ENCODE peak calls at places on chromosome 20, in five cellular contexts. W, F, A, D and R are unnamed samples. For H3K27me3, the result is how much of the 10 kb centered on the place peaks cover.

GRCh38 chr20:35320396-35321126 is 28.3 kb upstream of the FAM83C start:
- DNase-seq in W (no peak), F (peak), A (no peak), D (no peak), R (no peak)

GRCh38 chr20:58634121-58634817 is 16.8 kb upstream of the STX16 start:
- DNase-seq in W (no peak), F (no peak), A (no peak), D (no peak), R (no peak)

GRCh38 chr20:38109025-38109541 is 56.0 kb downstream of the TGM2 start:
- DNase-seq in W (no peak), F (no peak), A (no peak), D (peak), R (peak)

GRCh38 chr20:64161595-64162238 is 2.5 kb upstream of the MYT1 start:
- DNase-seq in W (peak), F (peak), A (peak), D (no peak), R (peak)

GRCh38 chr20:50389437-50389807 is 120.8 kb upstream of the PTPN1 start:
- DNase-seq in W (no peak), F (no peak), A (no peak), D (no peak), R (no peak)

GRCh38 chr20:51417745-51418529 is 124.6 kb downstream of the NFATC2 start:
- DNase-seq in W (no peak), F (no peak), A (no peak), D (no peak), R (no peak)

GRCh38 chr20:44034965-44035635 is 120.4 kb downstream of the TOX2 start:
- DNase-seq in W (no peak), F (no peak), A (no peak), D (no peak), R (no peak)

GRCh38 chr20:51473256-51473655 is 69.3 kb downstream of the NFATC2 start:
- DNase-seq in W (no peak), F (no peak), A (no peak), D (no peak), R (no peak)

GRCh38 chr20:15603978-15604377 is 969.3 kb downstream of the KIF16B start:
- DNase-seq in W (no peak), F (no peak), A (no peak), D (no peak), R (no peak)

GRCh38 chr20:52852695-52853094 is 119.5 kb upstream of the TSHZ2 start:
- DNase-seq in W (no peak), F (no peak), A (no peak), D (no peak), R (no peak)

DNA sequence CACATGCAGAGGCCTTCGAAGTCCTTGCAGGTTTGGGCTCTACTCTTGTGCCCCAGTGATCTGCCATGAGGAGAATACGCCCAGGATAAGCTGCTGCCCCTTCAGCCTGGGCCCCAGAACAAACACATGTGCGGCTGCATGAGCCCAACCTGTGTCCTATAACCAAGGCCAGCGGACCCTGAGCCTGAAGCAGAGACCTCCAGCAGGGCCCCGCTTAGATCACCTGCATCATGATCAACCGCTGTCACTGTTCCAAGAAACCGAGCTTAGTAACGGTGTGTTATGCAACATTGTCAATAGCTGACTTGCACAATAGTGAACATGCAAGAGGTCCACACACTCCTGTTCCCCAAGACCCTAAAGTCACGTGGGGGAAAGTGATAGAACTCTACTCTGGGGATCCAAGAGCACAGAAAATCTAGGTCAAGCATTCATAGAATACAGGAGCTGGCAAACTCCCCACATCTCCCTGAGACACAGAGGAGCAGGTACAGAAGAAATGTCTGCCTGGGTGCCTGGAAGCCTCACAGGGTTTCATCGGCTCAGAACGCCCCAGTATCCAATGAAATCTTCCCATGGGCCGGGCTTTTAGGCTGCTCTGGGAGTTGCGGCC is 136.2 kb downstream of the BMP7 start:
- DNase-seq in W (no peak), F (no peak), A (no peak), D (no peak), R (no peak)
- H3K27me3 ChIP-seq in W (under half), F (under half), A (under half), D (under half), R (half or more)

DNA sequence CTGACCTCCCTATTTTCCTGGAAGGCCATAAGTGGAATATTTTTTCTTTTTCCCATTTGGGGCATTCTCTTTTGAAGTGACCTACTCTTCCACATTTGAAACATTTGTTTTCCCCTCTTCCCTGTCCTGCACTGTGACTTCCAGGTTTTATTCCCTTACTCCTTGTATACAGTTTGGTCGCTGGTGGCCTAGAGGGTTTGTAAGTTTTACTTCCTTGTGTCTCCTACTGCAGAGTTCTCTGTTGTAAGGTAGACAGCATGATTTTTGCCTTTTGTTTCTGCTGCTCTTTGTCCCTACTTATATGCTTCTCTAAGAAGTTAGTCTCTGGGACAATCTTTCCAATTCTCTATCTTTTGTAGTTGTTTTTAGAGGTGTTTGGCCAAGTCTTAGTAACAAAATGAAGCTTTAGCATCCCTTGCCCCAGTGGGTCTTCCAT is 7.4 kb upstream of the ZNFX1 start:
- DNase-seq in W (no peak), F (peak), A (no peak), D (no peak), R (no peak)
- H3K9ac ChIP-seq in W (no peak), F (peak), A (no peak), D (no peak), R (no peak)

GRCh38 chr20:46307139-46307998 is 929 bp downstream of the CDH22 start:
- DNase-seq in W (peak), F (peak), A (peak), D (peak), R (peak)
- H3K4me3 ChIP-seq in W (peak), F (peak), A (peak), D (no peak), R (peak)

DNA sequence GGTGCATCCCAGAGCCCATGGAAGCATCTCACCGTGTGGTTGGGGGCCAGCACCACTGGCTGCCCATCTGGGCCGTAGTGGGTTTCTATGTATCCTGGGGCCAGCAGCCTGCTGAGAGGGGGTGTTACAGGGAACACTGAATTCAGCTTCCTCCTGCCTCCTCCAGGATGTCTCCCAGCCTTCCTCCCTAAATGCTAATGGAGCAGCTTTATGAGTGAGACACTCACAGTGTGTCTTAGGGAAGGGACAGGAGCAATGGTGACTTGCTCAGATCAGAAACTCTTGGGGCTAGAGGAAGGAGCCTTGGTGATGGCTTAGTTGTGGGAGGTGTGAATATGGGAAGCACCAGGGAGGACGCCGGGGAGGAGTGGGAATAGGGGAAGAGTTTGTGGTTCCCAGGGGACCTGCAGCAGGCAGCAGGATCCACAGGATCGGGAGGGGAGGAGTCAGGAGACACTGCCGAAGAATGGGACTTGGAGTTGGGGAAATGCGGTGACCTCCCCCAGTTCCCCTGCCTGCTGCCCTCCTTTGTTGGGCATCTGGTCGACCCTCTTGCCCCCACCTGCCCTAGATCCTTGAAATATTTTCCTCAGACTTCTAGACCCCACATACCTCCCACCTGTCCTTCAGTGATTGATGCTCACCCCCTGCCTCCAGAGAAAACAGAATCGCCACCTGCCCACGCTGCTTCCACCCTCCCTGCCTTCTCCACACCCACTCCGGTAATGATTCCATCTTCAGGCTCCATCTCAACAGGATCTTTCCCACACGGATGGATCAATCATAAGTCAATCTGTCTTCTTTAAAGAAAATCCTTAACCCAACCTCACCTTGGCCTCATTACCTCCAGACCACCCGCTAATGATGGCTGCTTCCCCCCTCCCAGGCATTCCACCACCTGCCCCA is 6.6 kb downstream of the ADAM33 start:
- DNase-seq in W (no peak), F (no peak), A (no peak), D (no peak), R (no peak)
- H3K27me3 ChIP-seq in W (under half), F (under half), A (under half), D (under half), R (under half)

DNA sequence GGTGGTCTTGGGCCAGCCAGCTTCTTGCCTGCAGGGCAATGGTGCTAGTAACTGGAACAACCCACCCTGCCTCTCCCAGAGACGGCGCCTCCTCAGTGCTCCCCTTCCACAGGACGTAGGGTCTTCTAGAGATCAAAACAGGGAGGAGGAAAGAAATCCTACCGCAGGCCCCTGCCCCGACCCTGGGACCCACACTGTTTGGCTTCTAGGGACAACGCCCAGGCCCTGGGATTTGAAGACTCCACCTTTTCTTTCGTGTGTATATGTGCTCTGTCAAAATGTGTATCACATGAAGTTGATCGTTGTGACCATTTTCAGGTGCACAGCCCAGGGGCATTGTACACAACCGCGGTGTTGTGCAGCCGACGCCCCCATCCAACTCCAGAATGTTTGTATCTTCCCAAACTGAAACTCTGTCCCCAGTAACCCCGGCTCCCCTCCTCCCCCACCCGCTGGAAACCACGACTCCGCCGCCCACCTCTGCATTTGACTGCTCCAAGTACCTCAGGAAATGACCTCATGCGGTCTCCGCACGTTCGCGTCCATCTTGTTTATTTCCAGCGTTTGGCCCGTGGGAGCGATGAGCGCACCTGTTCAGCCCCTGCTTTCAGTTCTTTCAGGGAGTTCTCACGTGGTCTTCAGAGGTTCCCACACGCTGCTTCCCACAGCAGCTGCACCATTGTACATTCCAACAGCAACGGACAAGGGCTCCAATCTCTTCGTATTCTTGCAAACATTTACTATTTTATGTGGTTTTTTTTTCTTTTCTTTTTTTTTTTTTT is 3.4 kb upstream of the BHLHE23 start:
- DNase-seq in W (no peak), F (no peak), A (no peak), D (no peak), R (no peak)
- H3K9ac ChIP-seq in W (no peak), F (no peak), A (no peak), D (no peak), R (no peak)

DNA sequence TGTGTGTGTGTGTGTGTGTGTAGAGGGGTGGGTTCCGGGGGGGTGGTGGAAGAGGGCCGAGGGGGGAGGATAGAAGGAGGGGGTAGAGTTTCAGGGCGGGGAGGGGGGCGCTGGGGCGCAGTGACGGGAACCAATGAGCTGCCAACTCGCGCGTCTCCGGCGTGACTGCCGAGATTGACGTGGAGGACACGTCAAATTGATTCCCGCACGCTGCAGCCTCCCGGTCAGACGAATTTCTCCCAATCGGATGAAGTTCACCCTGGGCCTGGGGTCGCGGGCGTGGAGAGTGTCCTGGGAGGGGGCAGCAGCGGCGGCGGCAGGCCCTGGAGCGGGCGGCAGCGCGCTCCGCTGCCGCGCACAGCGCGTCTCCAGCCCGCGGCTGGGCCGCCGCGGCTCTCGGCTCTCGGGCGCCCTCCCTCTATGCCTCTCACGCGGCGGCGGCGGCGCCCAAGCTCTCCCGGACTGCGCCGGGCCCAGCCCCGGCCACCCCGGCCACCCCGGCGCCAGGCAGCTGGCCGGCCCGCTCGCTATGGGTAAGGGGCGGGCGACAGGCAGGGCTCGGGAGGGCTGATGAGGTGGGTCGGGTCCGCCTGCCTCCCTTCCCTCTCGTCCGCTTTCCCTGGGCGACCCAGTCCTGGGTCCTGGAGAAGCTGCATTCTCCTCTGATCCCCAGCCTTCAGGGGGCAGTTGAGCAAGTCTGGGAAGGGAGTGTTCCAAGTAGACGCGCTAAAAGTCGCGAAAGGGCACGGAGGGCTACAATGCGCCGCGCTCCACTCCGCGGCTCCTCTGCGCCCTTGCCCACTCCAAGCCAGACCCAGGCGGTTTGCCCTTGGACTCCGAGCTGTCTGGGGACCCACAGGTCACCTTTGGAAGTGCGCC is at the start of gene PAX1:
- DNase-seq in W (no peak), F (no peak), A (peak), D (no peak), R (no peak)
- H3K4me3 ChIP-seq in W (peak), F (no peak), A (peak), D (no peak), R (no peak)